ENCODE peak calls at places on chromosomes 6 and 20, in four cellular contexts. One of them, this sample, is unnamed.

GRCh38 chr6:47072667-47073066 is 30.5 kb upstream of the ADGRF1 start:
- DNase-seq in glutamatergic neuron: no peak
- DNase-seq in activated CD4-positive, alpha-beta T cell treated with anti-CD3 and anti-CD28 coated beads, Interleukin-2, amount 10 ng/mL, durations not matched to agents 7 days and 5 days: no peak
- DNase-seq in cerebellum: no peak
- DNase-seq in this sample: no peak

GRCh38 chr20:60395993-60396392 is 437.8 kb downstream of the CDH26 start:
- DNase-seq in glutamatergic neuron: no peak
- DNase-seq in activated CD4-positive, alpha-beta T cell treated with anti-CD3 and anti-CD28 coated beads, Interleukin-2, amount 10 ng/mL, durations not matched to agents 7 days and 5 days: no peak
- DNase-seq in cerebellum: no peak
- DNase-seq in this sample: peak

GRCh38 chr6:11069760-11070159 is 23.9 kb upstream of the SMIM13 start:
- DNase-seq in glutamatergic neuron: no peak
- DNase-seq in activated CD4-positive, alpha-beta T cell treated with anti-CD3 and anti-CD28 coated beads, Interleukin-2, amount 10 ng/mL, durations not matched to agents 7 days and 5 days: no peak
- DNase-seq in cerebellum: no peak
- DNase-seq in this sample: no peak

GRCh38 chr6:166540631-166541331 is 45.7 kb downstream of the RAMACL start:
- DNase-seq in glutamatergic neuron: no peak
- DNase-seq in activated CD4-positive, alpha-beta T cell treated with anti-CD3 and anti-CD28 coated beads, Interleukin-2, amount 10 ng/mL, durations not matched to agents 7 days and 5 days: peak
- DNase-seq in cerebellum: no peak
- DNase-seq in this sample: no peak

GRCh38 chr6:22657341-22657985 is 88.1 kb downstream of the HDGFL1 start:
- DNase-seq in glutamatergic neuron: no peak
- DNase-seq in activated CD4-positive, alpha-beta T cell treated with anti-CD3 and anti-CD28 coated beads, Interleukin-2, amount 10 ng/mL, durations not matched to agents 7 days and 5 days: no peak
- DNase-seq in cerebellum: peak
- DNase-seq in this sample: no peak

GRCh38 chr20:36485286-36485685 is 56.0 kb upstream of the MYL9 start:
- DNase-seq in glutamatergic neuron: no peak
- DNase-seq in activated CD4-positive, alpha-beta T cell treated with anti-CD3 and anti-CD28 coated beads, Interleukin-2, amount 10 ng/mL, durations not matched to agents 7 days and 5 days: no peak
- DNase-seq in cerebellum: no peak
- DNase-seq in this sample: no peak

GRCh38 chr6:84362180-84362821 is 134.9 kb upstream of the CEP162 start:
- DNase-seq in glutamatergic neuron: no peak
- DNase-seq in activated CD4-positive, alpha-beta T cell treated with anti-CD3 and anti-CD28 coated beads, Interleukin-2, amount 10 ng/mL, durations not matched to agents 7 days and 5 days: no peak
- DNase-seq in cerebellum: no peak
- DNase-seq in this sample: no peak

GRCh38 chr6:24766685-24767462 is 7.9 kb upstream of the GMNN start:
- DNase-seq in glutamatergic neuron: no peak
- DNase-seq in activated CD4-positive, alpha-beta T cell treated with anti-CD3 and anti-CD28 coated beads, Interleukin-2, amount 10 ng/mL, durations not matched to agents 7 days and 5 days: no peak
- DNase-seq in cerebellum: peak
- DNase-seq in this sample: no peak

GRCh38 chr6:4253604-4254211 is 118.3 kb upstream of the ECI2 start:
- DNase-seq in glutamatergic neuron: no peak
- DNase-seq in activated CD4-positive, alpha-beta T cell treated with anti-CD3 and anti-CD28 coated beads, Interleukin-2, amount 10 ng/mL, durations not matched to agents 7 days and 5 days: no peak
- DNase-seq in cerebellum: no peak
- DNase-seq in this sample: no peak

GRCh38 chr6:17525637-17526036 is 74.5 kb upstream of the FAM8A1 start:
- DNase-seq in glutamatergic neuron: no peak
- DNase-seq in activated CD4-positive, alpha-beta T cell treated with anti-CD3 and anti-CD28 coated beads, Interleukin-2, amount 10 ng/mL, durations not matched to agents 7 days and 5 days: no peak
- DNase-seq in cerebellum: no peak
- DNase-seq in this sample: no peak

GRCh38 chr6:117548797-117549301 is 53.5 kb downstream of the GOPC start:
- DNase-seq in glutamatergic neuron: no peak
- DNase-seq in activated CD4-positive, alpha-beta T cell treated with anti-CD3 and anti-CD28 coated beads, Interleukin-2, amount 10 ng/mL, durations not matched to agents 7 days and 5 days: peak
- DNase-seq in cerebellum: no peak
- DNase-seq in this sample: no peak

This sample was measured in BE2C.